ENCODE peak calls at places on chromosome 20, in eight cellular contexts. O is tibial nerve, P is lower lobe of right lung, K is PC-3, W is colonic mucosa, U is SK-N-SH, Q is psoas muscle, F is HL-60. G is an unnamed sample. For H3K27me3, the result is how much of the 10 kb centered on the place peaks cover.

GRCh38 chr20:44032583-44033138 is 118.0 kb downstream of the TOX2 start:
- DNase-seq in K (no peak), F (no peak), P (no peak), W (no peak), Q (no peak), U (no peak), O (no peak), G (no peak)

GRCh38 chr20:7301807-7302206 is 534.3 kb downstream of the BMP2 start:
- DNase-seq in O (no peak), K (no peak), F (no peak), W (no peak), Q (no peak), U (no peak), P (no peak), G (no peak)

GRCh38 chr20:32539817-32540675 is 45.1 kb downstream of the NOL4L start:
- DNase-seq in W (peak), Q (no peak), P (peak), U (peak), F (no peak), K (peak), O (no peak), G (peak)

GRCh38 chr20:33604084-33604990 is 57.8 kb upstream of the C20orf144 start:
- DNase-seq in K (no peak), F (no peak), U (no peak), W (no peak), O (no peak), Q (no peak), P (no peak), G (no peak)

GRCh38 chr20:21019468-21019830 is 86.7 kb downstream of the LINC00237 start:
- DNase-seq in O (no peak), F (no peak), Q (no peak), K (no peak), U (no peak), W (no peak), P (no peak), G (no peak)

GRCh38 chr20:49790077-49790798 is 22.4 kb upstream of the SLC9A8 start:
- DNase-seq in W (no peak), P (no peak), U (no peak), K (peak), F (peak), O (no peak), Q (peak), G (no peak)

GRCh38 chr20:4814696-4815252 is 93.1 kb downstream of the PRND start:
- DNase-seq in Q (no peak), F (no peak), P (peak), K (no peak), O (no peak), U (no peak), W (no peak), G (peak)

GRCh38 chr20:33554914-33555420 is 65.1 kb downstream of the CBFA2T2 start:
- DNase-seq in K (peak), U (no peak), W (peak), P (no peak), Q (no peak), O (no peak), F (no peak), G (peak)

GRCh38 chr20:32655903-32656500 is 17.7 kb downstream of the C20orf203 start:
- DNase-seq in Q (no peak), P (no peak), W (no peak), U (no peak), F (no peak), O (no peak), K (no peak), G (no peak)

GRCh38 chr20:47660602-47660905 is 124.7 kb downstream of the SULF2 start:
- DNase-seq in W (no peak), Q (no peak), O (no peak), P (no peak), U (no peak), K (no peak), F (no peak), G (no peak)

GRCh38 chr20:53706511-53707031 is 112.9 kb upstream of the ZNF217 start:
- DNase-seq in U (no peak), K (no peak), W (no peak), O (no peak), P (no peak), Q (no peak), F (no peak), G (peak)

GRCh38 chr20:2692036-2692885 is at the start of gene EBF4:
- DNase-seq in K (no peak), Q (no peak), U (peak), O (no peak), W (no peak), P (peak), F (no peak), G (peak)

GRCh38 chr20:605237-605636 is 4.9 kb downstream of the TCF15 start:
- DNase-seq in K (no peak), O (no peak), Q (no peak), F (no peak), U (no peak), W (no peak), P (no peak), G (no peak)

GRCh38 chr20:2260250-2260649 is 35.6 kb upstream of the TGM3 start:
- DNase-seq in U (no peak), P (no peak), Q (no peak), O (no peak), W (no peak), F (no peak), K (no peak), G (no peak)

GRCh38 chr20:20731945-20732296 is 19.5 kb upstream of the RALGAPA2 start:
- DNase-seq in O (no peak), F (no peak), U (no peak), W (no peak), Q (no peak), K (no peak), P (no peak), G (no peak)

GRCh38 chr20:48747840-48748416 is 79.9 kb downstream of the PREX1 start:
- DNase-seq in W (no peak), U (no peak), K (no peak), P (no peak), F (no peak), Q (no peak), O (no peak), G (no peak)

GRCh38 chr20:31485450-31486339 is 10.6 kb downstream of the REM1 start:
- DNase-seq in Q (peak), W (peak), U (peak), P (peak), F (peak), O (peak), K (no peak), G (no peak)

GRCh38 chr20:24969203-24970029 is 20.3 kb downstream of the CST7 start:
- DNase-seq in W (no peak), O (no peak), F (no peak), P (peak), K (no peak), U (no peak), Q (no peak), G (no peak)

GRCh38 chr20:24970030-24970553 is 21.0 kb downstream of the CST7 start:
- DNase-seq in U (no peak), F (no peak), O (no peak), Q (no peak), P (no peak), W (no peak), K (no peak), G (no peak)

GRCh38 chr20:24971702-24972101 is 20.8 kb downstream of the APMAP start:
- DNase-seq in K (no peak), F (no peak), W (no peak), U (no peak), P (no peak), Q (no peak), O (no peak), G (no peak)

GRCh38 chr20:24972341-24972740 is 20.2 kb downstream of the APMAP start:
- DNase-seq in F (no peak), P (peak), O (no peak), U (no peak), Q (no peak), W (peak), K (no peak), G (no peak)

GRCh38 chr20:24970743-24971142 is 21.7 kb downstream of the CST7 start:
- DNase-seq in P (peak), F (no peak), W (no peak), O (no peak), K (no peak), Q (no peak), U (no peak), G (no peak)
- TF ChIP-seq CTCF in P (no peak), F (no peak), W (no peak), O (no peak), K (no peak), Q (no peak), U (no peak), G (no peak)

GRCh38 chr20:62408640-62409039 is 1.6 kb upstream of the CABLES2 start:
- DNase-seq in F (no peak), K (no peak), P (no peak), U (no peak), O (no peak), W (no peak), Q (no peak), G (no peak)

GRCh38 chr20:62406635-62407176 is 379 bp downstream of the CABLES2 start:
- DNase-seq in F (no peak), W (peak), P (no peak), K (no peak), Q (peak), O (no peak), U (no peak), G (no peak)

GRCh38 chr20:62407221-62407992 is at the start of gene CABLES2:
- DNase-seq in F (peak), W (peak), Q (peak), O (peak), K (peak), P (peak), U (peak), G (peak)

GRCh38 chr20:62409086-62409853 is 2.2 kb upstream of the CABLES2 start:
- DNase-seq in F (no peak), Q (no peak), W (no peak), K (no peak), P (no peak), U (no peak), O (no peak), G (no peak)

GRCh38 chr20:62408055-62408454 is 970 bp upstream of the CABLES2 start:
- DNase-seq in O (no peak), F (no peak), K (no peak), P (no peak), Q (no peak), W (no peak), U (no peak), G (no peak)
- H3K4me3 ChIP-seq in O (no peak), F (no peak), K (no peak), P (no peak), Q (no peak), W (no peak), U (no peak), G (peak)

DNA sequence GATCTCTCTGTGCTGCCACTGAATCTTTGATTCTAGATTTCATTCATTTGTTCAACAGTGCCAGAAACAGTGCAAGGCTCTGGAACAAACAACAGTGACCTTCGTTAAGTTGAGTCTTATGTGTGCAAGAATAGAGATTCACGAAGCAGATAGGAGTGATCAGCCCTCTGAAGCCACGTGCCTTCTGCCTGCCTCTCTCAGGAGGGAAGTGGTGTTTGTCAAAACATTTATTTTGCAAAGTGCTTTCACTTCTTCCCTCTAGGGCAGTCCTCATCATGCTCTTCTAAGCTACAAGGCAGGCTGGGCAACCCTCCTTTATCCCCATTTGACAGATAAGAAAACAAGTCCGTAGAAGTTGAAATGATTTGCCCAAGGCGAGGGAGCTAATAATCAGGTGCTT is 204.3 kb downstream of the TFAP2C start:
- DNase-seq in P (no peak), U (no peak), O (no peak), F (no peak), K (no peak), W (no peak), Q (no peak), G (no peak)
- H3K27me3 ChIP-seq in P (under half), U (under half), O (under half), F (under half), K (under half), W (under half), Q (under half), G (under half)

GRCh38 chr20:24962510-24962909 is 13.4 kb downstream of the CST7 start:
- DNase-seq in U (no peak), K (no peak), P (no peak), F (no peak), Q (no peak), O (no peak), W (no peak), G (no peak)
- TF ChIP-seq CTCF in U (no peak), K (no peak), P (no peak), F (no peak), Q (no peak), O (no peak), W (no peak), G (no peak)

GRCh38 chr20:35823147-35823546 is 51.3 kb downstream of the PHF20 start:
- DNase-seq in W (no peak), U (no peak), K (no peak), Q (no peak), F (no peak), P (no peak), O (no peak), G (no peak)

GRCh38 chr20:35821807-35822242 is 50.0 kb downstream of the PHF20 start:
- DNase-seq in K (peak), Q (no peak), F (no peak), U (no peak), W (no peak), P (no peak), O (no peak), G (no peak)

GRCh38 chr20:35820715-35821114 is 48.9 kb downstream of the PHF20 start:
- DNase-seq in U (no peak), O (no peak), K (peak), P (no peak), F (no peak), W (no peak), Q (no peak), G (no peak)

GRCh38 chr20:35826361-35826760 is 54.5 kb downstream of the PHF20 start:
- DNase-seq in K (no peak), W (no peak), F (no peak), O (no peak), U (no peak), P (no peak), Q (no peak), G (no peak)

GRCh38 chr20:35823937-35824336 is 52.1 kb downstream of the PHF20 start:
- DNase-seq in P (no peak), W (no peak), K (no peak), O (no peak), Q (no peak), F (no peak), U (no peak), G (no peak)
- H3K4me3 ChIP-seq in P (no peak), W (no peak), K (no peak), O (no peak), Q (no peak), F (no peak), U (no peak), G (no peak)

DNA sequence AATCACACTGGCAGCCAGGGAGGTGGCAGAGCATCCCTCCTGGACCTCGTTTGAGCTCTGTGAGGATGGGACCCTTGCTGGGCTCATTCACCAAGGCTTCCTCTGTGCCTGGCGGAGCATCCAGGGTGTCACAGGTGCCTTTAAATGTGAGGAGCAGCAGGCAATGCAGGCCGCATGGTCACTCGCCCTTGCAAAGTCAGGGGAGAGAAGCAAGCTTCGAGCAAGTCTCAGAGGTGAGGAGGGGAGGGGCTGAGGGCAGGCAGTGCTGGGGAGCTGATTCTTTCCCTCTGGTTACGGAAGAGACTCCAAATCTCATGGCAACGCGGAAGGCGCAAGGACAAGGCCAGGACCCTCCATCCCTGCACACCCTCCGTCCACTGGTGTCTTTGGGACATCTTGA is 182.7 kb upstream of the PMEPA1 start:
- DNase-seq in F (no peak), U (no peak), K (no peak), Q (no peak), P (no peak), O (no peak), W (no peak), G (no peak)
- H3K27me3 ChIP-seq in F (under half), U (under half), K (under half), Q (under half), P (under half), O (under half), W (under half), G (under half)

GRCh38 chr20:36501367-36502006 is 39.8 kb upstream of the MYL9 start:
- DNase-seq in Q (no peak), W (no peak), P (no peak), F (no peak), O (no peak), U (no peak), K (no peak), G (no peak)

GRCh38 chr20:36507746-36508145 is 33.6 kb upstream of the MYL9 start:
- DNase-seq in F (no peak), U (no peak), Q (no peak), O (no peak), W (no peak), K (peak), P (no peak), G (no peak)

GRCh38 chr20:36504295-36504694 is 37.0 kb upstream of the MYL9 start:
- DNase-seq in O (no peak), W (no peak), K (no peak), F (no peak), P (no peak), Q (no peak), U (no peak), G (no peak)

DNA sequence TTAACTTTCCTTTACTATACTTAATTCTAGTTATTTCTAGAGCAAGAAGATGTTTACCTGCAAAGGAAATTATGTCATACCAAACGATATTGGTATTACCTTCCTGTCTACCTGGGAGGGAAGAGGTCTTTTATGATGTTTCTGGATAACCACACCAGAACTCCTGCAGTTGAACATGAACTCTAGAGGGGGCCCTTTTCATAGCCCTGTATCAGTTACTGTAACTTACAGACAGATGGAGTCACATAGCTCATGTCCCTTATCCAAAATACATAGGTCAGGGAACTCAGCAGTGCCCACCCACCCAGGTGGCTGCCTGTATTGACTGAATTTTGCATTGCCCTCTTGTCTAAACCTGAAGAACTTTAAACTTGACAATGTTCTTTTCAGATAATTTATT is 35.1 kb upstream of the MYL9 start:
- DNase-seq in U (no peak), F (no peak), Q (no peak), O (no peak), W (no peak), P (no peak), K (peak), G (no peak)
- TF ChIP-seq CTCF in U (peak), F (no peak), Q (no peak), O (peak), W (no peak), P (no peak), K (peak), G (peak)

G was measured in GM06990.